ENCODE peak calls at places on chromosomes 4 and X, in seven cellular contexts. One of them, this sample, is unnamed.

GRCh38 chrX:40201486-40201885 is 103.7 kb upstream of the BCOR start:
- DNase-seq in transverse colon: no peak
- DNase-seq in HCT116: no peak
- DNase-seq in endothelial cell of umbilical vein: no peak
- DNase-seq in sigmoid colon: no peak
- DNase-seq in stomach: no peak
- DNase-seq in suprapubic skin: no peak
- DNase-seq in this sample: no peak

GRCh38 chrX:129015381-129015780 is 507.9 kb downstream of the SMARCA1 start:
- DNase-seq in transverse colon: no peak
- DNase-seq in HCT116: no peak
- DNase-seq in endothelial cell of umbilical vein: no peak
- DNase-seq in sigmoid colon: no peak
- DNase-seq in stomach: no peak
- DNase-seq in suprapubic skin: no peak
- DNase-seq in this sample: no peak

GRCh38 chr4:3302164-3302785 is 9.5 kb downstream of the RGS12 start:
- DNase-seq in transverse colon: no peak
- DNase-seq in HCT116: no peak
- DNase-seq in endothelial cell of umbilical vein: peak; percentile 74
- DNase-seq in sigmoid colon: peak; percentile 57
- DNase-seq in stomach: peak; percentile 48
- DNase-seq in suprapubic skin: no peak
- DNase-seq in this sample: peak; percentile 52

GRCh38 chrX:3540105-3540504 is 173.3 kb downstream of the PRKX start:
- DNase-seq in transverse colon: no peak
- DNase-seq in HCT116: no peak
- DNase-seq in endothelial cell of umbilical vein: no peak
- DNase-seq in sigmoid colon: no peak
- DNase-seq in stomach: no peak
- DNase-seq in suprapubic skin: no peak
- DNase-seq in this sample: no peak

GRCh38 chr4:56575820-56576429 is 70.3 kb downstream of the ARL9 start:
- DNase-seq in transverse colon: no peak
- DNase-seq in HCT116: peak; percentile 36
- DNase-seq in endothelial cell of umbilical vein: peak; percentile 42
- DNase-seq in sigmoid colon: no peak
- DNase-seq in stomach: no peak
- DNase-seq in suprapubic skin: no peak
- DNase-seq in this sample: no peak

GRCh38 chr4:125313497-125313896 is 1.3 kb upstream of the FAT4 start:
- DNase-seq in transverse colon: no peak
- DNase-seq in HCT116: peak; percentile 85
- DNase-seq in endothelial cell of umbilical vein: peak; percentile 95
- DNase-seq in sigmoid colon: peak; percentile 65
- DNase-seq in stomach: no peak
- DNase-seq in suprapubic skin: no peak
- DNase-seq in this sample: no peak

GRCh38 chr4:37693450-37694190 is 7.4 kb upstream of the RELL1 start:
- DNase-seq in transverse colon: no peak
- DNase-seq in HCT116: no peak
- DNase-seq in endothelial cell of umbilical vein: no peak
- DNase-seq in sigmoid colon: no peak
- DNase-seq in stomach: no peak
- DNase-seq in suprapubic skin: no peak
- DNase-seq in this sample: no peak

GRCh38 chr4:20773144-20773997 is 73.1 kb downstream of the PACRGL start:
- DNase-seq in transverse colon: peak; percentile 20
- DNase-seq in HCT116: peak; percentile 32
- DNase-seq in endothelial cell of umbilical vein: peak; percentile 81
- DNase-seq in sigmoid colon: peak; percentile 71
- DNase-seq in stomach: peak; percentile 28
- DNase-seq in suprapubic skin: no peak
- DNase-seq in this sample: no peak

GRCh38 chrX:32191316-32191715 is 1020.0 kb downstream of the DMD start:
- DNase-seq in transverse colon: no peak
- DNase-seq in HCT116: no peak
- DNase-seq in endothelial cell of umbilical vein: no peak
- DNase-seq in sigmoid colon: no peak
- DNase-seq in stomach: no peak
- DNase-seq in suprapubic skin: no peak
- DNase-seq in this sample: no peak

GRCh38 chrX:70044541-70045245 is 5.0 kb downstream of the AWAT2 start:
- DNase-seq in transverse colon: no peak
- DNase-seq in HCT116: no peak
- DNase-seq in endothelial cell of umbilical vein: peak; percentile 28
- DNase-seq in sigmoid colon: peak; percentile 25
- DNase-seq in stomach: no peak
- DNase-seq in suprapubic skin: no peak
- DNase-seq in this sample: no peak

GRCh38 chrX:105765691-105766090 is 56.6 kb upstream of the NRK start:
- DNase-seq in transverse colon: no peak
- DNase-seq in HCT116: no peak
- DNase-seq in endothelial cell of umbilical vein: no peak
- DNase-seq in sigmoid colon: no peak
- DNase-seq in stomach: no peak
- DNase-seq in suprapubic skin: no peak
- DNase-seq in this sample: no peak

GRCh38 chr4:133130171-133130570 is 18.9 kb upstream of the PCDH10 start:
- DNase-seq in transverse colon: no peak
- DNase-seq in HCT116: no peak
- DNase-seq in endothelial cell of umbilical vein: peak; percentile 80
- DNase-seq in sigmoid colon: no peak
- DNase-seq in stomach: no peak
- DNase-seq in suprapubic skin: no peak
- DNase-seq in this sample: no peak

GRCh38 chr4:91448668-91449330 is 855.0 kb upstream of the GRID2 start:
- DNase-seq in transverse colon: no peak
- DNase-seq in HCT116: peak; percentile 13
- DNase-seq in endothelial cell of umbilical vein: no peak
- DNase-seq in sigmoid colon: no peak
- DNase-seq in stomach: no peak
- DNase-seq in suprapubic skin: no peak
- DNase-seq in this sample: no peak

GRCh38 chr4:119652978-119653377 is 24.4 kb upstream of the PDE5A start:
- DNase-seq in transverse colon: no peak
- DNase-seq in HCT116: no peak
- DNase-seq in endothelial cell of umbilical vein: no peak
- DNase-seq in sigmoid colon: no peak
- DNase-seq in stomach: no peak
- DNase-seq in suprapubic skin: no peak
- DNase-seq in this sample: no peak

GRCh38 chrX:69104756-69105434 is 60.4 kb downstream of the PJA1 start:
- DNase-seq in transverse colon: no peak
- DNase-seq in HCT116: no peak
- DNase-seq in endothelial cell of umbilical vein: no peak
- DNase-seq in sigmoid colon: no peak
- DNase-seq in stomach: no peak
- DNase-seq in suprapubic skin: no peak
- DNase-seq in this sample: no peak

GRCh38 chrX:30865020-30865419 is 24.0 kb downstream of the TAB3 start:
- DNase-seq in transverse colon: no peak
- DNase-seq in HCT116: no peak
- DNase-seq in endothelial cell of umbilical vein: no peak
- DNase-seq in sigmoid colon: no peak
- DNase-seq in stomach: no peak
- DNase-seq in suprapubic skin: no peak
- DNase-seq in this sample: no peak

GRCh38 chr4:184599492-184600135 is 49.6 kb downstream of the CASP3 start:
- DNase-seq in transverse colon: no peak
- DNase-seq in HCT116: no peak
- DNase-seq in endothelial cell of umbilical vein: no peak
- DNase-seq in sigmoid colon: no peak
- DNase-seq in stomach: no peak
- DNase-seq in suprapubic skin: no peak
- DNase-seq in this sample: no peak

GRCh38 chr4:154277164-154277563 is 214.4 kb downstream of the DCHS2 start:
- DNase-seq in transverse colon: no peak
- DNase-seq in HCT116: no peak
- DNase-seq in endothelial cell of umbilical vein: no peak
- DNase-seq in sigmoid colon: no peak
- DNase-seq in stomach: no peak
- DNase-seq in suprapubic skin: no peak
- DNase-seq in this sample: no peak

GRCh38 chr4:109592367-109592766 is 32.3 kb downstream of the MCUB start:
- DNase-seq in transverse colon: no peak
- DNase-seq in HCT116: no peak
- DNase-seq in endothelial cell of umbilical vein: no peak
- DNase-seq in sigmoid colon: no peak
- DNase-seq in stomach: no peak
- DNase-seq in suprapubic skin: no peak
- DNase-seq in this sample: no peak

DNA sequence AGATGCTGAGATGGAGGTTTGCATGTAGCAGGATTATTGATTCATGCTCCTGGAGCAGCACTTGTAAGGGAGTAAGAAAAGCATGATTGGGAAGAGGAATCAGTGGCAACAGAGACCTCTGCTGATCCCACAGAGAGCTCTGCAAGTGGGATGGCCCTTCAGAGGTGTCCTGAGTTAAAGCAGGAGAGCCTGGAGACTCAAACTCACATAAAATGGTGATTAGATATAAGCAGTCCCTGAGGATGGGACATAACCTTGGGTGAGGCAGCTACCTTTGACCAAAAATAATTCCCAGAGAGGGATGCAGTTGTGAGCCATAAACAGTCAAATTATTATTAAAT is 25.4 kb upstream of the BMPR1B start:
- DNase-seq in transverse colon: no peak
- DNase-seq in HCT116: no peak
- DNase-seq in endothelial cell of umbilical vein: no peak
- DNase-seq in sigmoid colon: no peak
- DNase-seq in stomach: no peak
- DNase-seq in suprapubic skin: no peak
- DNase-seq in this sample: no peak
- TF ChIP-seq POLR2AphosphoS5 in transverse colon: no peak
- TF ChIP-seq POLR2AphosphoS5 in HCT116: no peak
- TF ChIP-seq POLR2AphosphoS5 in endothelial cell of umbilical vein: no peak
- TF ChIP-seq POLR2AphosphoS5 in sigmoid colon: no peak
- TF ChIP-seq POLR2AphosphoS5 in stomach: no peak
- TF ChIP-seq POLR2AphosphoS5 in suprapubic skin: no peak
- TF ChIP-seq POLR2AphosphoS5 in this sample: no peak

DNA sequence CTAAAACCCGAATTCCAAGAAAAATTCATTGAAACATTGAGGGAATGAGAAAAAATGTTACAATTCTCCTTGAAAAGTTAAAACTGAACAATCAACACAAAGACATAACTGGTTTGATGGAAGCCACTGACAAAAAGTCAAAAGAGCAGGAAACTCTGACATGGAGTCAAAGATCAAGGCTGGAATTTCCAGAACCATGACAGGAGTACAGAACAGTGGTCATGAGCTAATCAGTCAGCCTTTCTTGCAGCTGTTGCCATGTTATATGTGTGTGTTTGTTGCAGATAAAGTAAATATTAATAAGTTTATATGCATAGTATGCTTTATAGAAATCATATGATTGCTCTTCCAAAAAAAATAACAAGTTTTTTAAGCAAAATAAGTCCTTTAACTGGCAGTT is 184.7 kb upstream of the HCCS start:
- DNase-seq in transverse colon: no peak
- DNase-seq in HCT116: no peak
- DNase-seq in endothelial cell of umbilical vein: no peak
- DNase-seq in sigmoid colon: no peak
- DNase-seq in stomach: no peak
- DNase-seq in suprapubic skin: no peak
- DNase-seq in this sample: no peak
- H3K27ac ChIP-seq in transverse colon: no peak overlapping the region
- H3K27ac ChIP-seq in HCT116: no peak overlapping the region
- H3K27ac ChIP-seq in endothelial cell of umbilical vein: no peak overlapping the region
- H3K27ac ChIP-seq in sigmoid colon: no peak overlapping the region
- H3K27ac ChIP-seq in stomach: no peak overlapping the region
- H3K27ac ChIP-seq in suprapubic skin: no peak overlapping the region
- H3K27ac ChIP-seq in this sample: no peak overlapping the region

GRCh38 chr4:89305712-89306437 is 1.7 kb downstream of the GPRIN3 start:
- DNase-seq in transverse colon: no peak
- DNase-seq in HCT116: no peak
- DNase-seq in endothelial cell of umbilical vein: peak; percentile 19
- DNase-seq in sigmoid colon: no peak
- DNase-seq in stomach: no peak
- DNase-seq in suprapubic skin: no peak
- DNase-seq in this sample: no peak
- TF ChIP-seq POLR2A in transverse colon: no peak
- TF ChIP-seq POLR2A in HCT116: no peak
- TF ChIP-seq POLR2A in endothelial cell of umbilical vein: no peak
- TF ChIP-seq POLR2A in sigmoid colon: no peak
- TF ChIP-seq POLR2A in stomach: no peak
- TF ChIP-seq POLR2A in suprapubic skin: no peak
- TF ChIP-seq POLR2A in this sample: no peak

GRCh38 chr4:83358410-83358809 is 23.8 kb upstream of the HPSE start:
- DNase-seq in transverse colon: no peak
- DNase-seq in HCT116: no peak
- DNase-seq in endothelial cell of umbilical vein: peak; percentile 53
- DNase-seq in sigmoid colon: no peak
- DNase-seq in stomach: no peak
- DNase-seq in suprapubic skin: no peak
- DNase-seq in this sample: no peak

GRCh38 chr4:83360018-83360417 is 25.4 kb upstream of the HPSE start:
- DNase-seq in transverse colon: no peak
- DNase-seq in HCT116: no peak
- DNase-seq in endothelial cell of umbilical vein: no peak
- DNase-seq in sigmoid colon: no peak
- DNase-seq in stomach: no peak
- DNase-seq in suprapubic skin: no peak
- DNase-seq in this sample: no peak

GRCh38 chr4:83361416-83362196 is 27.0 kb upstream of the HPSE start:
- DNase-seq in transverse colon: no peak
- DNase-seq in HCT116: no peak
- DNase-seq in endothelial cell of umbilical vein: no peak
- DNase-seq in sigmoid colon: no peak
- DNase-seq in stomach: no peak
- DNase-seq in suprapubic skin: no peak
- DNase-seq in this sample: no peak

GRCh38 chr4:83364312-83364711 is 29.7 kb upstream of the HPSE start:
- DNase-seq in transverse colon: no peak
- DNase-seq in HCT116: no peak
- DNase-seq in endothelial cell of umbilical vein: no peak
- DNase-seq in sigmoid colon: no peak
- DNase-seq in stomach: no peak
- DNase-seq in suprapubic skin: no peak
- DNase-seq in this sample: no peak

DNA sequence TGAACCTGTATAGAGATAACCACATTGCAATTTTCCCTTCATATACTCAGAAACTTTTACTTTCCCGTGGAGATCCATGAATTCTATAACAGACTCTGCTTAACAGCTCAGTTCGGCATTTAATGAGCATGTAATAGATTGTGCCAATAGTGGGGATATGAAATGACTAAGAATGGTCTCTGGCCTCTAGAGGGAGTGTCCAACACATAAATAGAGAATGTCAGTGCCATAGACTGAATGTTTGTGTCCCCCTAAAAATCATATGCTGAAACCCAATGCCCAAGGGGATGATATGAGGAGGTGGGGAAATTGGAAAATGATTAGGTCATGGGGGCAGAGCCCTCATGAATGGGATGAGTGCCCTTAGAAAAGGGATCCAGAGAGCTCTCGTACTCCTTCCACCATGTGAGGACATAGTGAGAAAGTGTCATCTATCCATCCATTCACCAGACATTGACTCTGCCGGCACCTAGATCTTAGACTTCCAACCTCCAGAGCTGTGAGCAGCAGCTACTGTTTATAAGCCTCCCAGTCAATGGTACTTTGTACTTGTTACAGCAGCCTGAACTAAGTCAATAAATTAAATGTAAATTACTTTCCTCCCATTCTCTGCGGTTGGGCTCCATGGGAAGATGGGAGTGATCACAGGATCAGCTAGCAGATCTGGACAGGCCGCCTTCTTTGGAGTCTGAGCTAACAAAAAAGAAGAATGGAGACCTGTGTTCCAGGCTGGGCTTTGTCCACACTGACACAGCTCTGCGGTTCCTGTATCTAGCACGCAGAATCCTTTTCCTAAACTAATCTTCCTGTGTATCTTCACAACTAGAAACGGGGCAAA is 28.1 kb upstream of the HPSE start:
- DNase-seq in transverse colon: peak; percentile 19
- DNase-seq in HCT116: no peak
- DNase-seq in endothelial cell of umbilical vein: peak; percentile 61
- DNase-seq in sigmoid colon: no peak
- DNase-seq in stomach: no peak
- DNase-seq in suprapubic skin: no peak
- DNase-seq in this sample: no peak
- TF ChIP-seq POLR2AphosphoS5 in transverse colon: no peak
- TF ChIP-seq POLR2AphosphoS5 in HCT116: no peak
- TF ChIP-seq POLR2AphosphoS5 in endothelial cell of umbilical vein: no peak
- TF ChIP-seq POLR2AphosphoS5 in sigmoid colon: no peak
- TF ChIP-seq POLR2AphosphoS5 in stomach: no peak
- TF ChIP-seq POLR2AphosphoS5 in suprapubic skin: no peak
- TF ChIP-seq POLR2AphosphoS5 in this sample: no peak